ENCODE peak calls at places on chromosomes 2 and 18, in nine cellular contexts. W is stimulated activated CD8-positive, alpha-beta memory T cell treated with anti-CD3 and anti-CD28 coated beads, Interleukin-12 subunit alpha, Interleukin-12 subunit beta, amount 100 ng/mL, for 4 hours; F is substantia nigra; C is foreskin melanocyte; G is NCI-H1092 treated with DMSO at 0.1 percent for 48 hours; D is Right ventricle myocardium superior; L is A549; T is iPS DF 19.7; J is CD4-positive, alpha-beta T cell. Z is an unnamed sample.

GRCh38 chr2:15159751-15160177 is 401.4 kb downstream of the NBAS start:
- DNase-seq in W (no peak), F (peak), L (no peak), G (peak), J (no peak), D (no peak), T (no peak), C (peak), Z (peak)

GRCh38 chr2:46978696-46979095 is 63.1 kb upstream of the MCFD2 start:
- DNase-seq in G (no peak), D (no peak), T (no peak), F (no peak), W (no peak), J (no peak), C (no peak), L (no peak), Z (no peak)

GRCh38 chr2:55416826-55417568 is 2.7 kb downstream of the CCDC88A start:
- DNase-seq in D (no peak), J (no peak), T (no peak), L (no peak), C (no peak), W (no peak), F (no peak), G (no peak), Z (no peak)

GRCh38 chr2:210626849-210627248 is 70.5 kb downstream of the CPS1 start:
- DNase-seq in L (no peak), D (no peak), F (no peak), T (no peak), J (no peak), W (no peak), G (no peak), C (no peak), Z (no peak)

GRCh38 chr18:72410399-72410798 is 133.7 kb downstream of the CBLN2 start:
- DNase-seq in F (no peak), T (no peak), D (no peak), W (no peak), C (no peak), G (no peak), L (no peak), J (no peak), Z (no peak)

GRCh38 chr2:37561615-37562569 is 109.5 kb downstream of the CDC42EP3 start:
- DNase-seq in G (no peak), C (peak), L (peak), W (no peak), F (no peak), J (no peak), T (peak), D (no peak), Z (peak)

GRCh38 chr2:12320027-12320734 is 396.6 kb upstream of the TRIB2 start:
- DNase-seq in G (no peak), J (no peak), D (no peak), F (no peak), C (no peak), W (no peak), L (no peak), T (no peak), Z (no peak)

GRCh38 chr2:38178142-38178541 is 102.2 kb upstream of the CYP1B1 start:
- DNase-seq in T (no peak), L (no peak), J (no peak), G (no peak), W (no peak), F (no peak), D (peak), C (peak), Z (no peak)

GRCh38 chr2:75233965-75234364 is 34.6 kb upstream of the TACR1 start:
- DNase-seq in C (no peak), D (no peak), F (no peak), L (no peak), W (no peak), T (no peak), G (no peak), J (no peak), Z (no peak)

GRCh38 chr2:227462972-227463931 is 8.7 kb upstream of the AGFG1 start:
- DNase-seq in W (no peak), G (no peak), T (no peak), J (no peak), C (no peak), L (no peak), D (no peak), F (peak), Z (no peak)

GRCh38 chr2:88452980-88453582 is 588 bp upstream of the FOXI3 start:
- DNase-seq in F (no peak), G (no peak), C (peak), T (no peak), W (no peak), L (no peak), J (no peak), D (no peak), Z (no peak)

GRCh38 chr2:135664623-135665068 is 77.0 kb upstream of the UBXN4 start:
- DNase-seq in D (no peak), T (no peak), C (peak), F (no peak), L (no peak), J (no peak), W (no peak), G (no peak), Z (no peak)

GRCh38 chr2:136060401-136060940 is 57.5 kb downstream of the CXCR4 start:
- DNase-seq in J (no peak), F (no peak), W (no peak), L (no peak), D (no peak), C (no peak), T (no peak), G (no peak), Z (no peak)

GRCh38 chr2:70959271-70959761 is 19.1 kb upstream of the ANKRD53 start:
- DNase-seq in F (no peak), T (no peak), L (no peak), G (no peak), J (no peak), C (no peak), D (no peak), W (no peak), Z (no peak)

GRCh38 chr2:13488965-13489364 is 772.2 kb downstream of the TRIB2 start:
- DNase-seq in W (no peak), L (no peak), J (no peak), C (no peak), G (no peak), D (no peak), T (no peak), F (no peak), Z (no peak)

GRCh38 chr2:12982149-12982584 is 265.4 kb downstream of the TRIB2 start:
- DNase-seq in G (no peak), T (no peak), D (no peak), C (no peak), L (no peak), J (no peak), F (no peak), W (no peak), Z (no peak)

Z was measured in iPS-NIHi11.